ENCODE peak calls at places on chromosomes 16 and 17, in ten cellular contexts. E is AG09309, S is left ventricle myocardium superior, X is fibroblast of gingiva, N is T-helper 17 cell, O is neural crest cell, M is AG10803, P is ELF-1, Q is nucleus accumbens, G is hypothalamus. Y is an unnamed sample.

GRCh38 chr16:65959978-65960377 is 406.5 kb upstream of the CDH5 start:
- DNase-seq in P (no peak), M (peak; percentile 34), E (no peak), N (no peak), O (no peak), S (no peak), Q (no peak), X (no peak), G (no peak), Y (no peak)

GRCh38 chr17:74881073-74881472 is 8.3 kb upstream of the FDXR start:
- DNase-seq in E (no peak), S (no peak), Q (no peak), M (no peak), G (no peak), O (no peak), P (peak; percentile 45), N (no peak), X (no peak), Y (no peak)

GRCh38 chr16:28276301-28276700 is 16.0 kb upstream of the SBK1 start:
- DNase-seq in Q (no peak), X (no peak), S (no peak), P (no peak), N (no peak), O (no peak), E (no peak), G (no peak), M (no peak), Y (no peak)

GRCh38 chr16:24041834-24042631 is 206.2 kb downstream of the PRKCB start:
- DNase-seq in P (peak; percentile 82), E (peak; percentile 4), Q (peak; percentile 63), G (peak; percentile 22), M (peak; percentile 51), N (peak; percentile 77), O (peak; percentile 79), S (peak; percentile 67), X (peak; percentile 20), Y (peak; percentile 74)

GRCh38 chr17:81259058-81259605 is 20.0 kb downstream of the NDUFAF8 start:
- DNase-seq in M (no peak), P (no peak), S (no peak), N (no peak), E (no peak), Q (no peak), O (no peak), X (no peak), G (no peak), Y (no peak)

GRCh38 chr17:80957461-80957941 is 34.1 kb upstream of the CHMP6 start:
- DNase-seq in N (no peak), O (no peak), M (no peak), S (peak; percentile 23), G (no peak), X (no peak), E (no peak), P (no peak), Q (no peak), Y (no peak)

GRCh38 chr17:50904522-50905459 is 38.6 kb upstream of the TOB1 start:
- DNase-seq in G (peak; percentile 34), O (no peak), X (peak; percentile 50), S (peak; percentile 63), N (no peak), E (no peak), P (peak; percentile 75), Q (peak; percentile 34), M (peak; percentile 25), Y (no peak)

GRCh38 chr17:78891406-78892061 is 11.5 kb downstream of the CEP295NL start:
- DNase-seq in E (no peak), P (no peak), S (no peak), O (no peak), Q (peak; percentile 36), G (no peak), X (no peak), N (no peak), M (no peak), Y (no peak)

GRCh38 chr17:33674685-33675084 is 381.6 kb upstream of the ASIC2 start:
- DNase-seq in X (peak; percentile 6), E (peak; percentile 1), N (peak; percentile 51), O (peak; percentile 72), P (peak; percentile 69), M (peak; percentile 62), S (peak; percentile 55), G (peak; percentile 37), Q (peak; percentile 18), Y (peak; percentile 82)

Y was measured in H9.